ENCODE peak calls at places on chromosome 5, in ten cellular contexts. One of them, this sample, is unnamed.

GRCh38 chr5:67374378-67374777 is 177.8 kb upstream of the CD180 start:
- DNase-seq in AG09309: no peak
- DNase-seq in SJCRH30: no peak
- DNase-seq in activated T-cell treated with anti-CD3 and anti-CD28 coated beads, Interleukin-2, amount 50 U/mL, for 72 hours: no peak
- DNase-seq in activated CD4-positive, CD25-positive, alpha-beta regulatory T cell treated with anti-CD3 and anti-CD28 coated beads, Interleukin-2, amount 50 U/mL, for 72 hours: no peak
- DNase-seq in fibroblast of the conjunctiva: no peak
- DNase-seq in non-pigmented ciliary epithelial cell: no peak
- DNase-seq in neural crest cell: no peak
- DNase-seq in kidney tubule cell: no peak
- DNase-seq in NCI-H2029: no peak
- DNase-seq in this sample: no peak

GRCh38 chr5:179802207-179802883 is 4.3 kb downstream of the MGAT4B start:
- DNase-seq in AG09309: no peak
- DNase-seq in SJCRH30: no peak
- DNase-seq in activated T-cell treated with anti-CD3 and anti-CD28 coated beads, Interleukin-2, amount 50 U/mL, for 72 hours: no peak
- DNase-seq in activated CD4-positive, CD25-positive, alpha-beta regulatory T cell treated with anti-CD3 and anti-CD28 coated beads, Interleukin-2, amount 50 U/mL, for 72 hours: no peak
- DNase-seq in fibroblast of the conjunctiva: no peak
- DNase-seq in non-pigmented ciliary epithelial cell: no peak
- DNase-seq in neural crest cell: no peak
- DNase-seq in kidney tubule cell: peak
- DNase-seq in NCI-H2029: no peak
- DNase-seq in this sample: no peak

GRCh38 chr5:2748841-2749513 is 2.5 kb downstream of the IRX2 start:
- DNase-seq in AG09309: no peak
- DNase-seq in SJCRH30: no peak
- DNase-seq in activated T-cell treated with anti-CD3 and anti-CD28 coated beads, Interleukin-2, amount 50 U/mL, for 72 hours: no peak
- DNase-seq in activated CD4-positive, CD25-positive, alpha-beta regulatory T cell treated with anti-CD3 and anti-CD28 coated beads, Interleukin-2, amount 50 U/mL, for 72 hours: no peak
- DNase-seq in fibroblast of the conjunctiva: no peak
- DNase-seq in non-pigmented ciliary epithelial cell: no peak
- DNase-seq in neural crest cell: no peak
- DNase-seq in kidney tubule cell: peak
- DNase-seq in NCI-H2029: peak
- DNase-seq in this sample: no peak

GRCh38 chr5:83509535-83509934 is 38.0 kb downstream of the VCAN start:
- DNase-seq in AG09309: no peak
- DNase-seq in SJCRH30: peak
- DNase-seq in activated T-cell treated with anti-CD3 and anti-CD28 coated beads, Interleukin-2, amount 50 U/mL, for 72 hours: no peak
- DNase-seq in activated CD4-positive, CD25-positive, alpha-beta regulatory T cell treated with anti-CD3 and anti-CD28 coated beads, Interleukin-2, amount 50 U/mL, for 72 hours: no peak
- DNase-seq in fibroblast of the conjunctiva: peak
- DNase-seq in non-pigmented ciliary epithelial cell: peak
- DNase-seq in neural crest cell: no peak
- DNase-seq in kidney tubule cell: peak
- DNase-seq in NCI-H2029: peak
- DNase-seq in this sample: no peak

GRCh38 chr5:170390472-170390871 is 1.3 kb upstream of the KCNMB1 start:
- DNase-seq in AG09309: no peak
- DNase-seq in SJCRH30: no peak
- DNase-seq in activated T-cell treated with anti-CD3 and anti-CD28 coated beads, Interleukin-2, amount 50 U/mL, for 72 hours: no peak
- DNase-seq in activated CD4-positive, CD25-positive, alpha-beta regulatory T cell treated with anti-CD3 and anti-CD28 coated beads, Interleukin-2, amount 50 U/mL, for 72 hours: no peak
- DNase-seq in fibroblast of the conjunctiva: no peak
- DNase-seq in non-pigmented ciliary epithelial cell: no peak
- DNase-seq in neural crest cell: no peak
- DNase-seq in kidney tubule cell: no peak
- DNase-seq in NCI-H2029: no peak
- DNase-seq in this sample: no peak

GRCh38 chr5:35188041-35188457 is 42.2 kb downstream of the PRLR start:
- DNase-seq in AG09309: no peak
- DNase-seq in SJCRH30: no peak
- DNase-seq in activated T-cell treated with anti-CD3 and anti-CD28 coated beads, Interleukin-2, amount 50 U/mL, for 72 hours: no peak
- DNase-seq in activated CD4-positive, CD25-positive, alpha-beta regulatory T cell treated with anti-CD3 and anti-CD28 coated beads, Interleukin-2, amount 50 U/mL, for 72 hours: no peak
- DNase-seq in fibroblast of the conjunctiva: no peak
- DNase-seq in non-pigmented ciliary epithelial cell: no peak
- DNase-seq in neural crest cell: no peak
- DNase-seq in kidney tubule cell: peak
- DNase-seq in NCI-H2029: no peak
- DNase-seq in this sample: no peak

GRCh38 chr5:58204966-58205365 is 254.9 kb downstream of the PLK2 start:
- DNase-seq in AG09309: no peak
- DNase-seq in SJCRH30: no peak
- DNase-seq in activated T-cell treated with anti-CD3 and anti-CD28 coated beads, Interleukin-2, amount 50 U/mL, for 72 hours: no peak
- DNase-seq in activated CD4-positive, CD25-positive, alpha-beta regulatory T cell treated with anti-CD3 and anti-CD28 coated beads, Interleukin-2, amount 50 U/mL, for 72 hours: no peak
- DNase-seq in fibroblast of the conjunctiva: no peak
- DNase-seq in non-pigmented ciliary epithelial cell: no peak
- DNase-seq in neural crest cell: no peak
- DNase-seq in kidney tubule cell: no peak
- DNase-seq in NCI-H2029: no peak
- DNase-seq in this sample: no peak

GRCh38 chr5:173051746-173052145 is 4.4 kb upstream of the CREBRF start:
- DNase-seq in AG09309: no peak
- DNase-seq in SJCRH30: no peak
- DNase-seq in activated T-cell treated with anti-CD3 and anti-CD28 coated beads, Interleukin-2, amount 50 U/mL, for 72 hours: no peak
- DNase-seq in activated CD4-positive, CD25-positive, alpha-beta regulatory T cell treated with anti-CD3 and anti-CD28 coated beads, Interleukin-2, amount 50 U/mL, for 72 hours: no peak
- DNase-seq in fibroblast of the conjunctiva: peak
- DNase-seq in non-pigmented ciliary epithelial cell: peak
- DNase-seq in neural crest cell: no peak
- DNase-seq in kidney tubule cell: no peak
- DNase-seq in NCI-H2029: no peak
- DNase-seq in this sample: peak

GRCh38 chr5:177241768-177242167 is 61.8 kb downstream of the RAB24 start:
- DNase-seq in AG09309: no peak
- DNase-seq in SJCRH30: no peak
- DNase-seq in activated T-cell treated with anti-CD3 and anti-CD28 coated beads, Interleukin-2, amount 50 U/mL, for 72 hours: no peak
- DNase-seq in activated CD4-positive, CD25-positive, alpha-beta regulatory T cell treated with anti-CD3 and anti-CD28 coated beads, Interleukin-2, amount 50 U/mL, for 72 hours: no peak
- DNase-seq in fibroblast of the conjunctiva: no peak
- DNase-seq in non-pigmented ciliary epithelial cell: no peak
- DNase-seq in neural crest cell: no peak
- DNase-seq in kidney tubule cell: no peak
- DNase-seq in NCI-H2029: no peak
- DNase-seq in this sample: no peak

GRCh38 chr5:21142791-21143190 is 1154.8 kb upstream of the CDH18 start:
- DNase-seq in AG09309: no peak
- DNase-seq in SJCRH30: no peak
- DNase-seq in activated T-cell treated with anti-CD3 and anti-CD28 coated beads, Interleukin-2, amount 50 U/mL, for 72 hours: no peak
- DNase-seq in activated CD4-positive, CD25-positive, alpha-beta regulatory T cell treated with anti-CD3 and anti-CD28 coated beads, Interleukin-2, amount 50 U/mL, for 72 hours: no peak
- DNase-seq in fibroblast of the conjunctiva: no peak
- DNase-seq in non-pigmented ciliary epithelial cell: no peak
- DNase-seq in neural crest cell: no peak
- DNase-seq in kidney tubule cell: no peak
- DNase-seq in NCI-H2029: no peak
- DNase-seq in this sample: no peak

GRCh38 chr5:112957970-112958773 is 18.4 kb upstream of the DCP2 start:
- DNase-seq in AG09309: peak
- DNase-seq in SJCRH30: peak
- DNase-seq in activated T-cell treated with anti-CD3 and anti-CD28 coated beads, Interleukin-2, amount 50 U/mL, for 72 hours: no peak
- DNase-seq in activated CD4-positive, CD25-positive, alpha-beta regulatory T cell treated with anti-CD3 and anti-CD28 coated beads, Interleukin-2, amount 50 U/mL, for 72 hours: no peak
- DNase-seq in fibroblast of the conjunctiva: peak
- DNase-seq in non-pigmented ciliary epithelial cell: peak
- DNase-seq in neural crest cell: no peak
- DNase-seq in kidney tubule cell: peak
- DNase-seq in NCI-H2029: no peak
- DNase-seq in this sample: peak

GRCh38 chr5:125232779-125233230 is 486.4 kb upstream of the ZNF608 start:
- DNase-seq in AG09309: peak
- DNase-seq in SJCRH30: no peak
- DNase-seq in activated T-cell treated with anti-CD3 and anti-CD28 coated beads, Interleukin-2, amount 50 U/mL, for 72 hours: no peak
- DNase-seq in activated CD4-positive, CD25-positive, alpha-beta regulatory T cell treated with anti-CD3 and anti-CD28 coated beads, Interleukin-2, amount 50 U/mL, for 72 hours: no peak
- DNase-seq in fibroblast of the conjunctiva: peak
- DNase-seq in non-pigmented ciliary epithelial cell: peak
- DNase-seq in neural crest cell: no peak
- DNase-seq in kidney tubule cell: peak
- DNase-seq in NCI-H2029: no peak
- DNase-seq in this sample: peak

GRCh38 chr5:154390096-154390495 is 55.7 kb upstream of the SAP30L start:
- DNase-seq in AG09309: no peak
- DNase-seq in SJCRH30: no peak
- DNase-seq in activated T-cell treated with anti-CD3 and anti-CD28 coated beads, Interleukin-2, amount 50 U/mL, for 72 hours: no peak
- DNase-seq in activated CD4-positive, CD25-positive, alpha-beta regulatory T cell treated with anti-CD3 and anti-CD28 coated beads, Interleukin-2, amount 50 U/mL, for 72 hours: no peak
- DNase-seq in fibroblast of the conjunctiva: no peak
- DNase-seq in non-pigmented ciliary epithelial cell: no peak
- DNase-seq in neural crest cell: no peak
- DNase-seq in kidney tubule cell: peak
- DNase-seq in NCI-H2029: no peak
- DNase-seq in this sample: no peak

GRCh38 chr5:37375091-37375490 is 4.0 kb upstream of the WDR70 start:
- DNase-seq in AG09309: no peak
- DNase-seq in SJCRH30: peak
- DNase-seq in activated T-cell treated with anti-CD3 and anti-CD28 coated beads, Interleukin-2, amount 50 U/mL, for 72 hours: no peak
- DNase-seq in activated CD4-positive, CD25-positive, alpha-beta regulatory T cell treated with anti-CD3 and anti-CD28 coated beads, Interleukin-2, amount 50 U/mL, for 72 hours: no peak
- DNase-seq in fibroblast of the conjunctiva: no peak
- DNase-seq in non-pigmented ciliary epithelial cell: no peak
- DNase-seq in neural crest cell: no peak
- DNase-seq in kidney tubule cell: no peak
- DNase-seq in NCI-H2029: no peak
- DNase-seq in this sample: no peak

This sample was measured in AG08395.